ENCODE peak calls at places on chromosomes 11 and 22, in seven cellular contexts. D is aorta, Z is colonic mucosa, S is PC-3, C is upper lobe of right lung, T is cardiac muscle cell, U is breast epithelium. K is an unnamed sample.

GRCh38 chr11:47351159-47352126 is 1.1 kb downstream of the MYBPC3 start:
- DNase-seq in D (no peak), Z (no peak), S (no peak), C (no peak), T (peak; percentile 89), U (no peak), K (no peak)

GRCh38 chr11:131748146-131749050 is 378.0 kb downstream of the NTM start:
- DNase-seq in D (peak; percentile 79), Z (peak; percentile 48), S (peak; percentile 69), C (peak; percentile 68), T (peak; percentile 76), U (no peak), K (peak; percentile 72)

GRCh38 chr11:94198718-94199117 is 70.1 kb downstream of the PANX1 start:
- DNase-seq in D (no peak), Z (no peak), S (no peak), C (no peak), T (no peak), U (no peak), K (no peak)

GRCh38 chr11:103798456-103798855 is 238.0 kb upstream of the DDI1 start:
- DNase-seq in D (no peak), Z (no peak), S (no peak), C (no peak), T (no peak), U (no peak), K (no peak)

GRCh38 chr11:71212871-71213559 is 39.4 kb downstream of the SHANK2 start:
- DNase-seq in D (peak; percentile 16), Z (no peak), S (no peak), C (peak; percentile 32), T (no peak), U (peak; percentile 28), K (peak; percentile 69)

GRCh38 chr11:73159297-73159696 is 17.2 kb upstream of the FCHSD2 start:
- DNase-seq in D (peak; percentile 45), Z (no peak), S (no peak), C (no peak), T (no peak), U (no peak), K (peak; percentile 22)

GRCh38 chr11:96273507-96273906 is 69.5 kb downstream of the MAML2 start:
- DNase-seq in D (no peak), Z (no peak), S (no peak), C (no peak), T (no peak), U (no peak), K (no peak)

GRCh38 chr11:266676-267439 is 11.3 kb upstream of the NLRP6 start:
- DNase-seq in D (no peak), Z (no peak), S (peak; percentile 12), C (no peak), T (no peak), U (no peak), K (no peak)

GRCh38 chr11:133479209-133479608 is 53.1 kb downstream of the OPCML start:
- DNase-seq in D (no peak), Z (no peak), S (no peak), C (no peak), T (no peak), U (no peak), K (no peak)

GRCh38 chr11:133476570-133477262 is 55.6 kb downstream of the OPCML start:
- DNase-seq in D (no peak), Z (no peak), S (no peak), C (no peak), T (peak; percentile 21), U (no peak), K (no peak)

GRCh38 chr11:133474461-133474860 is 57.8 kb downstream of the OPCML start:
- DNase-seq in D (no peak), Z (no peak), S (no peak), C (no peak), T (no peak), U (no peak), K (no peak)

GRCh38 chr11:133477263-133477625 is 55.1 kb downstream of the OPCML start:
- DNase-seq in D (no peak), Z (no peak), S (no peak), C (no peak), T (no peak), U (no peak), K (no peak)
- H3K9me3 ChIP-seq in D (no peaks in the 10 kb centered on the region), Z (no peaks in the 10 kb centered on the region), S (peaks cover 43% of the 10 kb centered on the region), C (no peaks in the 10 kb centered on the region), T (no peaks in the 10 kb centered on the region), U (no peaks in the 10 kb centered on the region), K (no peaks in the 10 kb centered on the region)

DNA sequence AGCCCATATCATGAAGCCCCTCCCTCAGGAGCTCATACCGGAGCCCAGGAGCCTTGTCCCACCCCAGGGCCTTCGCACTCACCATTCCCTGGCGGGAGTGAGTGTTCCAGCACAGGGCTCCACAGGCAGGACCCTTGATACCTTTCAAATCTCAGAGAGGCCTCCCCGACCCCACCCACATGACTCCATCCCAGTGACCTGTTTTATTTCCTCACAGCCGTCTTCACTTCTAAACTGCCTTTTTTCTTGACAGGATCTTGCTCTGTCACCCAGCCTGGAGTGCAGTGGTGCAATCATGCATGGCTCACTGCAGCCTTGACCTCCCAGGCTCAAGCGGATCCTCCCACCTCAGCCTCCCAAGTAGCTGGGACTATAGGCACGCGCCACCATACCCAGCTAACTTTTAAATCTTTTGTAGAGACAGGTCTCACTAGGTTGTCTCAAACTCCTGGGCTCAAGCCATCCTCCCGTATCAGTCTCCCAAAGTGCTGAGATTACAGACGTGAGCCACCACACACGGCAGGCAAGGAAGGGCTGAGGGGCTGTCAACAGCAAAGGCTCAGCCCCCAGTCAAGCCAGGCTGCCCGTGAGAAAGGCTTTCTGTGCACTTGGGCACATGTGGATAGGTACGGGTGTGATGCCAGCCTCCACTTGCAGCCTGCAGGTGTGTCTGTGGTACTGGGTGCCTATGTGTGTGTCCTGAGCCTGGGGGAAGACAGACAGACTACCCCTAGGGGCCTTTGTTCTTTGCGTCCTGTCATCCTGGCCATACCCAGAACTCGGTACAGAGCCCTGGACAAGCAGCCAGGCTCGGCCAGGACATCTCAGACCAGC is 9.3 kb downstream of the RPL3 start:
- DNase-seq in D (peak; percentile 76), Z (no peak), S (peak; percentile 36), C (no peak), T (no peak), U (no peak), K (no peak)
- H3K4me1 ChIP-seq in D (no peaks in the 10 kb centered on the region), Z (peaks cover 4% of the 10 kb centered on the region), S (peaks cover 18% of the 10 kb centered on the region), C (peaks cover 24% of the 10 kb centered on the region), T (no peaks in the 10 kb centered on the region), U (peaks cover 10% of the 10 kb centered on the region), K (peaks cover 34% of the 10 kb centered on the region)

GRCh38 chr22:49483946-49484345 is 343.7 kb downstream of the BRD1 start:
- DNase-seq in D (no peak), Z (no peak), S (no peak), C (no peak), T (no peak), U (no peak), K (no peak)
- H3K9me3 ChIP-seq in D (no peaks in the 10 kb centered on the region), Z (no peaks in the 10 kb centered on the region), S (no peaks in the 10 kb centered on the region), C (no peaks in the 10 kb centered on the region), T (no peaks in the 10 kb centered on the region), U (no peaks in the 10 kb centered on the region), K (no peaks in the 10 kb centered on the region)

GRCh38 chr22:20055144-20055543 is 24.9 kb upstream of the DGCR8 start:
- DNase-seq in D (no peak), Z (no peak), S (no peak), C (no peak), T (no peak), U (no peak), K (no peak)
- H3K4me1 ChIP-seq in D (no peaks in the 10 kb centered on the region), Z (no peaks in the 10 kb centered on the region), S (no peaks in the 10 kb centered on the region), C (no peaks in the 10 kb centered on the region), T (peaks cover 14% of the 10 kb centered on the region), U (no peaks in the 10 kb centered on the region), K (no peaks in the 10 kb centered on the region)

GRCh38 chr11:35033011-35033410 is 106.0 kb upstream of the CD44 start:
- DNase-seq in D (no peak), Z (no peak), S (no peak), C (peak; percentile 74), T (no peak), U (no peak), K (no peak)

GRCh38 chr11:35031869-35032268 is 107.1 kb upstream of the CD44 start:
- DNase-seq in D (no peak), Z (no peak), S (peak; percentile 92), C (no peak), T (no peak), U (no peak), K (no peak)

GRCh38 chr11:35035894-35036408 is 103.0 kb upstream of the CD44 start:
- DNase-seq in D (no peak), Z (no peak), S (peak; percentile 74), C (no peak), T (no peak), U (no peak), K (no peak)

GRCh38 chr11:35036642-35037041 is 102.3 kb upstream of the CD44 start:
- DNase-seq in D (no peak), Z (no peak), S (no peak), C (no peak), T (no peak), U (no peak), K (no peak)

GRCh38 chr11:35034401-35034800 is 104.6 kb upstream of the CD44 start:
- DNase-seq in D (no peak), Z (no peak), S (no peak), C (no peak), T (no peak), U (no peak), K (no peak)
- H3K9me3 ChIP-seq in D (no peaks in the 10 kb centered on the region), Z (no peaks in the 10 kb centered on the region), S (no peaks in the 10 kb centered on the region), C (no peaks in the 10 kb centered on the region), T (no peaks in the 10 kb centered on the region), U (no peaks in the 10 kb centered on the region), K (no peaks in the 10 kb centered on the region)